ENCODE peak calls at places on chromosome 20, in ten cellular contexts. Y, U, E, R, S, V, J, I, X and Q are unnamed samples.
A peak's percentile ranks its signal among the peaks of the same experiment; 100 is the strongest.

GRCh38 chr20:43583982-43584432 is 6.7 kb upstream of the IFT52 start:
- DNase-seq in Y (peak; percentile 74), U (peak; percentile 97), E (no peak), R (peak; percentile 90), S (peak; percentile 59), V (peak; percentile 85), J (peak; percentile 77), I (no peak), X (no peak), Q (peak; percentile 48)

GRCh38 chr20:35012227-35013069 is 56.8 kb downstream of the MYH7B start:
- DNase-seq in Y (no peak), U (no peak), E (no peak), R (no peak), S (no peak), V (no peak), J (no peak), I (no peak), X (no peak), Q (no peak)

GRCh38 chr20:54714817-54715216 is 239.4 kb downstream of the DOK5 start:
- DNase-seq in Y (no peak), U (no peak), E (no peak), R (no peak), S (no peak), V (no peak), J (no peak), I (no peak), X (no peak), Q (no peak)

GRCh38 chr20:59688999-59689398 is 84.7 kb downstream of the PHACTR3 start:
- DNase-seq in Y (no peak), U (no peak), E (no peak), R (no peak), S (no peak), V (no peak), J (no peak), I (no peak), X (no peak), Q (no peak)

GRCh38 chr20:31842471-31843157 is 2.8 kb downstream of the FOXS1 start:
- DNase-seq in Y (no peak), U (peak; percentile 59), E (no peak), R (no peak), S (no peak), V (no peak), J (peak; percentile 91), I (no peak), X (peak; percentile 44), Q (no peak)

GRCh38 chr20:13101701-13102100 is 92.9 kb downstream of the SPTLC3 start:
- DNase-seq in Y (no peak), U (peak; percentile 43), E (no peak), R (no peak), S (no peak), V (no peak), J (no peak), I (no peak), X (no peak), Q (no peak)

GRCh38 chr20:2752631-2753455 is 47.6 kb downstream of the CPXM1 start:
- DNase-seq in Y (no peak), U (peak; percentile 30), E (peak; percentile 31), R (no peak), S (peak; percentile 70), V (no peak), J (peak; percentile 70), I (no peak), X (peak; percentile 42), Q (peak; percentile 48)

GRCh38 chr20:44601801-44602204 is 19.4 kb downstream of the PKIG start:
- DNase-seq in Y (peak; percentile 72), U (peak; percentile 87), E (no peak), R (no peak), S (no peak), V (no peak), J (peak; percentile 81), I (no peak), X (peak; percentile 93), Q (peak; percentile 68)

GRCh38 chr20:62941792-62942191 is 3.8 kb downstream of the GID8 start:
- DNase-seq in Y (no peak), U (peak; percentile 51), E (no peak), R (no peak), S (no peak), V (no peak), J (no peak), I (no peak), X (no peak), Q (no peak)

GRCh38 chr20:62838511-62838910 is 21.7 kb downstream of the COL9A3 start:
- DNase-seq in Y (no peak), U (no peak), E (no peak), R (no peak), S (no peak), V (no peak), J (no peak), I (no peak), X (no peak), Q (no peak)

GRCh38 chr20:717817-718216 is 42.2 kb upstream of the SCRT2 start:
- DNase-seq in Y (no peak), U (no peak), E (no peak), R (no peak), S (no peak), V (no peak), J (no peak), I (no peak), X (no peak), Q (peak; percentile 51)

GRCh38 chr20:61640171-61640570 is 388.1 kb downstream of the CDH4 start:
- DNase-seq in Y (no peak), U (peak; percentile 26), E (no peak), R (no peak), S (no peak), V (peak; percentile 28), J (no peak), I (no peak), X (no peak), Q (no peak)

DNA sequence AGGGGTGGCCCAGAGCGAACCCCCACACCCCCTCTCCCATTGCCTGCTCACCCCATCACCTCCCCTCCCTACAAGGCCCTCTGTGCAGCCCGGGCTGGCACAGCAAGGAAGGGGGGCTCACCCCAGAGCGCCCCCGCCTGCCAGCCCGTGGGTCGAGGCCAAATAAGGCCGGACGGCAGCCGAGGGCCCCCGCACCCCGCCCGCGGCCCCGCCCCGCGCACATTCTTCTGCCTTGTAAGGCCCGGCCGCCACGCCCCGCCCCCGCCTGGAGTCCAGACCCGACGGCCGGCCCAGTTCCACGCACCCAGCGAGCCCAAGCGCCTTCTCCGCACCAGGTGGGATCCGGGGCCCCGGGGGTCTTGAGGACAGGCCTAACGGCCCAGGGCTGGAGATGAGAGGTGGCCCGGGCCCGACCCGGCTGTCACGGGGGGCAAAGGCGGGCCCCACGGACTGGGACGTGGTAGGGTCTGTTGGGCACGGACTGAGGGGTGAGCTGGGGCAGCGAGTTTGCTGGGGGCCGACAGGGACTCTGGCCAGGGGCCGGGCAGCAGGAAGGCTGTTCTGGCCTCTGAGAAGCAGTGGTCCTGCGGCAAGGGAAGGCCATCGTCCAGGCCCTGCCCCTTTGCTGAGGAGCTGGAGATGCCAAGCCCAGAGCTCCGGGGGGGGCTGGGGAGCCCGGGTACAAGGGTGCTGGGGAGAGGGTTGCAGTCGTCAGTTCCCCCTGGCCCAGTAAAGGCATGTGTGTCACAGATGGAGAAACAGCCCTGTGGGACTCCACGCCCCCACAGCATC is at the start of gene MYL9:
- DNase-seq in Y (peak; percentile 94), U (peak; percentile 62), E (no peak), R (peak; percentile 70), S (peak; percentile 94), V (peak; percentile 77), J (peak; percentile 95), I (peak; percentile 87), X (peak; percentile 43), Q (peak; percentile 98)
- TF ChIP-seq POLR2A in Y (peak; percentile 80), U (peak; percentile 54), E (no peak), R (no peak), S (no peak), V (no peak), J (peak; percentile 62), I (peak; percentile 49), X (peak; percentile 49), Q (peak; percentile 32)

DNA sequence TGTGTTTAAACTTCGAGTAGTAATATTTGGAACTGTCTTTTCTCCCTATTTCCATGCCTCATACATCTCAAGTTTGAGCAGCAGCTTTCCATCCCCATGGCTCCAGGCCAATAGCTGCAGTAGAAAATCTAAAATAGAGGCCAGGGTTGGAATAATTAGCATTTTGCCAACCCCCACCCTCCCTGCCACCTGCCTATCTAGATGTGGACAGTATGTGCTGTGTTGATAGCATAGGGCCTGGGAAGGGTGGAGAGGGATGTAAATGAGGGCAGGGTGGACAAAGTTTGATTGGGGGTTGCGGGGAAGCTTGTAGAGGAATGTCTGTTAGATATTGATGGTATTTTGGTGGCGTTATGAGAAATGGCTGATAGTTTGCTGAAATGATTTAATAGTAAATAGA is 5.6 kb downstream of the TOP1 start:
- DNase-seq in Y (no peak), U (no peak), E (no peak), R (no peak), S (peak; percentile 69), V (no peak), J (no peak), I (no peak), X (no peak), Q (no peak)
- H3K4me1 ChIP-seq in Y (no peaks in the 10 kb centered on the region), U (peaks cover 12% of the 10 kb centered on the region), E (peaks cover 20% of the 10 kb centered on the region), R (peaks cover 45% of the 10 kb centered on the region), S (peaks cover 42% of the 10 kb centered on the region), V (peaks cover 27% of the 10 kb centered on the region), J (peaks cover 62% of the 10 kb centered on the region), I (peaks cover 18% of the 10 kb centered on the region), X (peaks cover 33% of the 10 kb centered on the region), Q (peaks cover 53% of the 10 kb centered on the region)

GRCh38 chr20:50433001-50433400 is 77.2 kb upstream of the PTPN1 start:
- DNase-seq in Y (no peak), U (no peak), E (no peak), R (no peak), S (no peak), V (no peak), J (no peak), I (no peak), X (no peak), Q (no peak)
- TF ChIP-seq POLR2A in Y (no peak), U (no peak), E (no peak), R (no peak), S (no peak), V (no peak), J (no peak), I (no peak), X (no peak), Q (no peak)

GRCh38 chr20:4453369-4453768 is 268.3 kb upstream of the PRND start:
- DNase-seq in Y (no peak), U (no peak), E (no peak), R (no peak), S (no peak), V (no peak), J (no peak), I (no peak), X (no peak), Q (no peak)

GRCh38 chr20:4459081-4459480 is 262.6 kb upstream of the PRND start:
- DNase-seq in Y (no peak), U (no peak), E (no peak), R (no peak), S (no peak), V (no peak), J (no peak), I (no peak), X (no peak), Q (no peak)

GRCh38 chr20:4455996-4456395 is 265.7 kb upstream of the PRND start:
- DNase-seq in Y (no peak), U (no peak), E (no peak), R (no peak), S (no peak), V (no peak), J (no peak), I (no peak), X (no peak), Q (no peak)

GRCh38 chr20:4457566-4458543 is 263.9 kb upstream of the PRND start:
- DNase-seq in Y (no peak), U (no peak), E (peak; percentile 27), R (no peak), S (no peak), V (no peak), J (no peak), I (no peak), X (no peak), Q (no peak)

GRCh38 chr20:4455301-4455701 is 266.4 kb upstream of the PRND start:
- DNase-seq in Y (no peak), U (no peak), E (peak; percentile 15), R (no peak), S (no peak), V (no peak), J (no peak), I (no peak), X (no peak), Q (no peak)
- H3K4me1 ChIP-seq in Y (no peaks in the 10 kb centered on the region), U (peaks cover 4% of the 10 kb centered on the region), E (peaks cover 27% of the 10 kb centered on the region), R (no peaks in the 10 kb centered on the region), S (no peaks in the 10 kb centered on the region), V (no peaks in the 10 kb centered on the region), J (peaks cover 4% of the 10 kb centered on the region), I (no peaks in the 10 kb centered on the region), X (no peaks in the 10 kb centered on the region), Q (no peaks in the 10 kb centered on the region)